ENCODE peak calls at places on chromosomes 13 and 19, in seven cellular contexts. T is A549, M is progenitor cell of endocrine pancreas, H is H1, R is prostate gland, G is mucosa of descending colon, B is neural crest cell. V is an unnamed sample.

GRCh38 chr13:34757441-34757840 is 184.6 kb upstream of the NBEA start:
- DNase-seq in H (no peak), R (no peak), M (no peak), T (no peak), G (no peak), B (no peak), V (no peak)

GRCh38 chr13:47672982-47673670 is 327.9 kb downstream of the SUCLA2 start:
- DNase-seq in M (no peak), R (no peak), T (no peak), B (no peak), H (no peak), G (no peak), V (no peak)

GRCh38 chr13:27053902-27054595 is 117.6 kb downstream of the USP12 start:
- DNase-seq in M (no peak), H (no peak), T (peak; percentile 29), R (no peak), B (no peak), G (no peak), V (no peak)

GRCh38 chr19:46225558-46226004 is 4.0 kb upstream of the IGFL1 start:
- DNase-seq in G (no peak), T (no peak), R (no peak), B (no peak), M (no peak), H (no peak), V (no peak)

GRCh38 chr19:32123355-32123940 is 222.0 kb upstream of the ZNF507 start:
- DNase-seq in G (no peak), M (no peak), B (no peak), T (no peak), R (no peak), H (peak; percentile 26), V (no peak)

GRCh38 chr13:56009418-56009817 is 1131.3 kb upstream of the PRR20A start:
- DNase-seq in T (no peak), R (no peak), G (no peak), B (no peak), H (no peak), M (no peak), V (no peak)

GRCh38 chr13:81686877-81687276 is 1346.0 kb upstream of the SPRY2 start:
- DNase-seq in B (no peak), H (no peak), G (no peak), T (no peak), M (no peak), R (no peak), V (no peak)

GRCh38 chr13:109135018-109135417 is 505.6 kb downstream of the MYO16 start:
- DNase-seq in T (peak; percentile 22), G (no peak), B (no peak), R (no peak), M (no peak), H (no peak), V (no peak)

GRCh38 chr19:16778796-16779411 is 50.3 kb upstream of the SIN3B start:
- DNase-seq in R (no peak), G (peak; percentile 66), B (peak; percentile 46), T (peak; percentile 81), H (peak; percentile 80), M (no peak), V (peak; percentile 71)

GRCh38 chr13:33303885-33304284 is 18.3 kb upstream of the STARD13 start:
- DNase-seq in R (no peak), G (no peak), M (no peak), T (peak; percentile 25), H (no peak), B (no peak), V (no peak)

GRCh38 chr13:112674412-112675383 is 15.1 kb upstream of the ATP11A start:
- DNase-seq in M (no peak), G (no peak), B (no peak), H (peak; percentile 42), R (no peak), T (no peak), V (no peak)

GRCh38 chr13:32538234-32538620 is 368 bp downstream of the N4BP2L2 start:
- DNase-seq in B (peak; percentile 14), R (no peak), H (peak; percentile 46), T (no peak), G (peak; percentile 81), M (peak; percentile 27), V (peak; percentile 65)

GRCh38 chr19:852136-853013 is at the start of gene ELANE:
- DNase-seq in T (no peak), B (no peak), M (no peak), R (no peak), H (no peak), G (no peak), V (no peak)

GRCh38 chr19:50044922-50045321 is 19.1 kb downstream of the ZNF473 start:
- DNase-seq in M (no peak), T (no peak), G (no peak), B (no peak), R (no peak), H (no peak), V (no peak)

GRCh38 chr19:50050406-50051223 is 24.8 kb downstream of the ZNF473 start:
- DNase-seq in M (no peak), T (peak; percentile 68), G (peak; percentile 87), R (peak; percentile 75), H (peak; percentile 63), B (peak; percentile 57), V (peak; percentile 78)

GRCh38 chr19:50047686-50048085 is 21.9 kb downstream of the ZNF473 start:
- DNase-seq in R (no peak), H (no peak), M (no peak), B (no peak), T (no peak), G (no peak), V (no peak)

GRCh38 chr19:50043967-50044366 is 18.2 kb downstream of the ZNF473 start:
- DNase-seq in M (no peak), B (no peak), R (no peak), T (no peak), H (no peak), G (no peak), V (no peak)

GRCh38 chr19:50046649-50047503 is 21.1 kb downstream of the ZNF473 start:
- DNase-seq in R (peak; percentile 43), T (peak; percentile 65), M (no peak), H (peak; percentile 84), G (peak; percentile 66), B (peak; percentile 38), V (no peak)
- TF ChIP-seq CTCF in R (peak; percentile 66), T (peak; percentile 26), M (peak; percentile 25), H (peak; percentile 84), G (peak; percentile 61), B (peak; percentile 61), V (peak; percentile 41)

GRCh38 chr13:20353973-20354372 is 121.9 kb upstream of the GJB6 start:
- DNase-seq in T (no peak), H (no peak), B (no peak), G (no peak), M (no peak), R (no peak), V (no peak)
- TF ChIP-seq CTCF in T (no peak), H (no peak), B (peak; percentile 27), G (no peak), M (no peak), R (peak; percentile 21), V (no peak)

GRCh38 chr19:4622695-4623421 is 16.5 kb upstream of the TNFAIP8L1 start:
- DNase-seq in R (no peak), G (no peak), H (no peak), M (no peak), T (no peak), B (no peak), V (no peak)
- TF ChIP-seq CTCF in R (no peak), G (no peak), H (peak; percentile 10), M (peak; percentile 38), T (no peak), B (no peak), V (no peak)

DNA sequence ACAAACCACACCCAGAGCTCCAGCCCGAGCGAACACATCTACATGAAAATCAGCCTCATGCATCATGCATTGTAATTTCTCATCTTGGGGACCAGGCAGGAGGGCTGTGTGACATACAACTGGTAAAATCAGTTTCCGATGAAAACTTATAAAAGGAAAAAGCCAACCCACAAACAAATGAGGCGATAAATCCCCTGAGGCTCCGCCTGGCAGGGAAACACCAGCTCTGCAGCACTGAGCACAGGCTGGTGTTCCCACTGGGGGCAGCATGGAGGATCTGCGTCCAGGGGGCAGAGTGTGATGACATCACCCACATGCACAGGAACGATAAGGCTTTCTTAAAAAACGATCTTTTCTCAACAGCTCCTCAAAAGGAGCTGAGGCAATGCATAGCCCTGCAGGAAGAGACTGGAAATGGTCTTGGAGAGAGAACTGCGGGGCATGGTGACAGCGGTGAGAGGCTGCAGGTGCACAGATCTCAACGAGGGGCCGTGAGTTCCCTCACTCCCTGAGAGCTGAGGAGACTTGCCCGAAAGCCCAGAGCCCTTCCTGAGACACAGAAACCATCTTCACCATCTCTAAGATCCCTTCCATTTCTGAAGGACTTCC is 24.6 kb downstream of the SH3GL1 start:
- DNase-seq in M (no peak), T (peak; percentile 60), B (no peak), G (no peak), H (no peak), R (no peak), V (peak; percentile 60)
- TF ChIP-seq CTCF in M (peak; percentile 59), T (no peak), B (peak; percentile 55), G (no peak), H (peak; percentile 59), R (peak; percentile 34), V (peak; percentile 54)

GRCh38 chr19:55301459-55302331 is 17.9 kb downstream of the BRSK1 start:
- DNase-seq in H (peak; percentile 100), T (peak; percentile 82), M (peak; percentile 86), B (peak; percentile 99), R (peak; percentile 78), G (peak; percentile 94), V (peak; percentile 98)
- TF ChIP-seq CTCF in H (peak; percentile 95), T (peak; percentile 99), M (peak; percentile 96), B (peak; percentile 98), R (peak; percentile 97), G (peak; percentile 97), V (peak; percentile 88)